ENCODE peak calls at places on chromosome 11, in eight cellular contexts. M, Y, W, A, X, B, Q and D are unnamed samples.

GRCh38 chr11:21514298-21514697 is 678.6 kb upstream of the ANO5 start:
- DNase-seq in B (no peak), W (peak), Q (no peak), M (no peak), X (no peak), Y (no peak), A (peak), D (no peak)

GRCh38 chr11:119175493-119176077 is 7.1 kb downstream of the NLRX1 start:
- DNase-seq in M (peak), A (no peak), Q (no peak), Y (peak), B (no peak), X (no peak), W (no peak), D (no peak)

GRCh38 chr11:58771458-58771855 is 39.7 kb upstream of the GLYAT start:
- DNase-seq in Y (no peak), Q (no peak), B (no peak), A (no peak), W (no peak), M (peak), X (no peak), D (no peak)

GRCh38 chr11:134685981-134686380 is 273.9 kb upstream of the B3GAT1 start:
- DNase-seq in X (no peak), Q (no peak), M (no peak), A (no peak), W (no peak), Y (no peak), B (no peak), D (no peak)

GRCh38 chr11:12853652-12854296 is 155.3 kb upstream of the RASSF10 start:
- DNase-seq in X (no peak), Q (no peak), W (peak), B (no peak), A (peak), Y (peak), M (no peak), D (no peak)

GRCh38 chr11:20008190-20008801 is 152.0 kb downstream of the DBX1 start:
- DNase-seq in X (no peak), B (no peak), Y (no peak), Q (no peak), W (no peak), A (no peak), M (no peak), D (no peak)

GRCh38 chr11:13160745-13161144 is 116.8 kb upstream of the BMAL1 start:
- DNase-seq in B (no peak), X (no peak), Y (no peak), A (no peak), W (no peak), Q (no peak), M (peak), D (no peak)

GRCh38 chr11:119108151-119108856 is 1.2 kb downstream of the C2CD2L start:
- DNase-seq in M (peak), B (no peak), X (no peak), Y (peak), W (peak), A (no peak), Q (no peak), D (no peak)

GRCh38 chr11:26331911-26332571 is at the start of gene ANO3:
- DNase-seq in Y (peak), A (peak), X (no peak), Q (no peak), B (peak), M (peak), W (peak), D (peak)

GRCh38 chr11:64100345-64100744 is 64.6 kb downstream of the FLRT1 start:
- DNase-seq in M (no peak), Q (no peak), Y (no peak), W (no peak), A (no peak), X (no peak), B (no peak), D (no peak)

GRCh38 chr11:23976776-23977380 is 520.0 kb upstream of the LUZP2 start:
- DNase-seq in Y (peak), A (no peak), W (no peak), M (no peak), Q (no peak), B (no peak), X (no peak), D (no peak)

GRCh38 chr11:83537131-83537610 is 251.0 kb upstream of the CCDC90B start:
- DNase-seq in X (no peak), Y (no peak), A (no peak), W (no peak), B (no peak), M (no peak), Q (no peak), D (no peak)

GRCh38 chr11:35330156-35330889 is 89.0 kb downstream of the SLC1A2 start:
- DNase-seq in Y (no peak), B (no peak), A (no peak), Q (no peak), X (no peak), M (no peak), W (no peak), D (no peak)

GRCh38 chr11:36499325-36499724 is 10.7 kb downstream of the TRAF6 start:
- DNase-seq in X (no peak), Y (no peak), W (no peak), B (no peak), M (no peak), Q (no peak), A (no peak), D (no peak)

GRCh38 chr11:134337051-134337450 is 5.3 kb downstream of the GLB1L2 start:
- DNase-seq in W (no peak), Y (no peak), Q (no peak), B (no peak), M (no peak), A (no peak), X (no peak), D (no peak)

GRCh38 chr11:131136476-131136875 is 220.2 kb upstream of the SNX19 start:
- DNase-seq in B (no peak), W (no peak), Q (no peak), M (peak), A (no peak), X (no peak), Y (peak), D (no peak)

GRCh38 chr11:128021304-128022006 is 565.9 kb downstream of the ETS1 start:
- DNase-seq in W (peak), A (no peak), M (no peak), X (no peak), Q (no peak), Y (no peak), B (no peak), D (no peak)

GRCh38 chr11:74311352-74311926 is at the start of gene P4HA3:
- DNase-seq in M (peak), Q (peak), A (peak), X (peak), Y (peak), B (peak), W (peak), D (peak)
- TF ChIP-seq CTCF in M (peak), Q (no peak), A (peak), X (no peak), Y (peak), B (no peak), W (no peak), D (peak)

GRCh38 chr11:77791301-77791700 is 29.2 kb downstream of the RSF1 start:
- DNase-seq in M (no peak), Q (no peak), Y (no peak), X (no peak), B (no peak), W (no peak), A (no peak), D (no peak)

GRCh38 chr11:77793972-77794371 is 26.6 kb downstream of the RSF1 start:
- DNase-seq in X (no peak), Y (no peak), M (no peak), W (no peak), A (no peak), B (no peak), Q (no peak), D (no peak)

GRCh38 chr11:77784572-77784971 is 36.0 kb downstream of the RSF1 start:
- DNase-seq in Y (no peak), A (no peak), B (no peak), Q (no peak), W (no peak), X (no peak), M (no peak), D (no peak)

GRCh38 chr11:77789061-77789730 is 31.3 kb downstream of the RSF1 start:
- DNase-seq in W (no peak), Q (no peak), A (no peak), Y (no peak), M (no peak), X (no peak), B (no peak), D (no peak)

GRCh38 chr11:77789731-77790476 is 30.6 kb downstream of the RSF1 start:
- DNase-seq in Y (no peak), Q (no peak), M (no peak), W (no peak), A (no peak), X (no peak), B (no peak), D (no peak)
- TF ChIP-seq CTCF in Y (no peak), Q (no peak), M (no peak), W (no peak), A (no peak), X (no peak), B (no peak), D (no peak)

DNA sequence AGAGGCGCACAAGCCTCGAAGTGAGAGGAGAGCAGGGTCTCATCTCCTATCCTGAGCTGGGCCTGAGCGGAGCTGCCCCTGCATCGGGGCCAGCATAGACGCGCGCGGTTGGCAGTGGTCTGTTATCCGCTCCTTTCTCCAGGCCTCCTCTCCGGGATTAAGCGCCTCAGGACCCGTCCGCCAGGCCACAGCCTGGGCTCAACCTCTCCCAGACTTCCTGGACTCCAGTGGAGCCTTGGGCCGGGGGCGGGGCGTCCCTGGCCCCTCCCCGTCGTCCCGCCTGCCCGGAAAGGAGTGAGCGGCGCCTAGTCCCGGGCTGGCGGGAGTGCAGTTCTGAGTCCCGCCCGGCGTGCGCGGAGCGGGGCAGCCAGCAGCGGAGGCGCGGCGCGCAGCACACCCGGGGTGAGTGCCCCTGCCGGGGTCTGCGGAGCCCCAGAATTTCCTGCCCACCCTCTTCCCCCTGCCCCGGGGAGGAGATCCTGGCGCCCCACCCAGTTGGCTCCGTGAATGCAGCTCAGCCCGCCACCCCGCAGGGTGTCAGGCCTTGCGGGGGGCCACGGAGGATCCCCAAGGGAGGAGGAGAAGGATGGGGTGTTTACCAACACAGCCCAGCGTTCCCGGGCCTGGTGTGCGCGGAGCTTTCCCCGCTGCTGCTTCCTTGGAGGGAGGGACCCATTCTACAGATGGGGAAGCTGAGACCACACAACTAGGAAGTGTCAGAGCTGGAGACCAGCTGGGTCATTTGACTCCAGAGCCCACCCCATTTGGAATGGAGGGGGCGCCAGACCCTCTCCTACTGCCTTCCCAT is at the start of gene TCIRG1:
- DNase-seq in Q (no peak), Y (peak), M (peak), A (peak), W (peak), X (peak), B (peak), D (no peak)
- TF ChIP-seq CTCF in Q (no peak), Y (no peak), M (no peak), A (no peak), W (no peak), X (no peak), B (no peak), D (no peak)

DNA sequence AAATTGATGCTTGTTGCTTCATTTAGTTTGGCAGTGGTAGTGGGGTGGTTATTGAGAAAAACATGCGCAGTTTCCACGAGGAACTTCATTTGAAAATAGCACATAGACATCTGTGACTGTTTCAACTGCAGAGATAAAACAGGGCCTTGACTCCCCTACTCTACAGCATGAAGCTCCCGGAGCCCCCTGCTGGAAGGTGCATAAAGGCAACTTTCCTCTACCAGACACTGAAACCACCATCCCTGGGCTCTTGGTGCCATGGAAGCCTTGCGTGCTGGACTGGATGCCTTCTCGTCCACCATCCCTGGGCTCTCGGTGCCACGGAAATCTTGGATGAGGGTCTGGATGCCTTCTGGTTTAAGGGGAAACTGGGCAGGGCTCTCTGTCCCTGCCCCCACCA is 195.8 kb downstream of the CSNK2A3 start:
- DNase-seq in B (no peak), Y (peak), M (no peak), A (peak), X (no peak), W (peak), Q (peak), D (no peak)
- TF ChIP-seq CTCF in B (peak), Y (peak), M (peak), A (peak), X (no peak), W (peak), Q (peak), D (peak)

GRCh38 chr11:108137212-108137611 is 15.8 kb downstream of the ACAT1 start:
- DNase-seq in Y (no peak), B (no peak), A (no peak), W (no peak), Q (no peak), M (no peak), X (no peak), D (no peak)

GRCh38 chr11:108131993-108132392 is 10.6 kb downstream of the ACAT1 start:
- DNase-seq in Y (peak), B (no peak), M (no peak), A (no peak), X (no peak), Q (no peak), W (no peak), D (no peak)

DNA sequence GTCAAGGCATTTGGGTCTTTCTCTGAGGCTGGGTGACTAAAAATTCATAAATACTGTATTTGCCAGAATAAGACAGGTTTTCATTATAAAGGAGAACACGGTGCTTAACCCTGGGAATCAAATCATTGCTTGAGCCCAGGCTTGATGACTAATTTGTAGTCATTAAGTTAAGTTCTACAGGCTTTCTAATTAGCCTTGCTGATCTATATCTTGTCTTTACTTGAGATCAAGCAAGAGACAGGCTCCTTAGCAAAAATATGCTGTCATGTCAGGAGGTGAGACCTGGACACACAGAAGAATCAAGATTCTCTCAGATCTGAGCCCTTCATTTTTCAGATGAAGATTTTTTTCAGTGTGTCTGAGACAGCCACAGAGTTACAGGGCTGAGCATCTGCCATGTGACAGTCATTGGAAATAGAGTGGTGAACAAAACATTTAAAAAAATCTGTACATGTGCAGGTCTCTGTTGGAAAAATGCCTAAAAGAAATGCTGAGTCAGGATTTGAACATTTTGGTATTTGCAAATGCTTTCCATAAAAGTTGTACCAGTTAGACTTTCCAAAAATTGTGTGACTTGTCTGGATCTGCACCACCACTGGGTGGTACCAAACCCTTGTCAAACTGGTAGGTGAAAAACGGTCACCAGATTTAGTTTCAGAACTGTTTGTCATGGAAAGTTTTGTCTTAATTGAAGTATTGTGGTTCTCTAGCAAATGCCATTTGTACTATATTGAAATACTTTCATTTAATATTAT is 14.7 kb downstream of the ACAT1 start:
- DNase-seq in X (no peak), M (peak), Q (no peak), B (no peak), Y (peak), W (no peak), A (peak), D (no peak)
- TF ChIP-seq CTCF in X (no peak), M (peak), Q (peak), B (no peak), Y (no peak), W (peak), A (peak), D (peak)

GRCh38 chr11:76698321-76699043 is 27.9 kb upstream of the LRRC32 start:
- DNase-seq in W (no peak), B (no peak), Q (no peak), A (peak), M (no peak), X (no peak), Y (no peak), D (no peak)
- TF ChIP-seq CTCF in W (peak), B (no peak), Q (no peak), A (peak), M (no peak), X (no peak), Y (peak), D (peak)